ENCODE peak calls at places on chromosomes 4 and X, in seven cellular contexts. I is K562, V is WTC11, H is HCT116, Z is HepG2, G is H1, F is GM12878. J is an unnamed sample.

GRCh38 chr4:184937030-184937710 is 81.1 kb upstream of the HELT start:
- DNase-seq in I (no peak), V (no peak), H (no peak), Z (no peak), G (no peak), F (no peak), J (no peak)

GRCh38 chrX:120452131-120452530 is 17.0 kb downstream of the LAMP2 start:
- DNase-seq in I (no peak), V (peak; percentile 13), H (no peak), Z (peak; percentile 4), G (peak; percentile 43), F (no peak), J (peak; percentile 65)

GRCh38 chr4:138972956-138973819 is 42.4 kb upstream of the NOCT start:
- DNase-seq in I (no peak), V (no peak), H (no peak), Z (no peak), G (peak; percentile 47), F (no peak), J (no peak)

GRCh38 chrX:100673397-100673953 is 29.5 kb downstream of the SRPX2 start:
- DNase-seq in I (no peak), V (no peak), H (no peak), Z (no peak), G (no peak), F (no peak), J (no peak)

GRCh38 chr4:136687118-136687517 is 845.2 kb downstream of the PCDH18 start:
- DNase-seq in I (no peak), V (peak; percentile 14), H (no peak), Z (peak; percentile 2), G (peak; percentile 49), F (no peak), J (no peak)

GRCh38 chr4:2290974-2291704 is 29.2 kb upstream of the MXD4 start:
- DNase-seq in I (no peak), V (no peak), H (no peak), Z (no peak), G (peak; percentile 45), F (no peak), J (no peak)

GRCh38 chr4:183200453-183200852 is 101.4 kb downstream of the WWC2 start:
- DNase-seq in I (no peak), V (no peak), H (no peak), Z (no peak), G (no peak), F (no peak), J (no peak)

GRCh38 chr4:90328558-90328957 is 201.4 kb downstream of the CCSER1 start:
- DNase-seq in I (no peak), V (no peak), H (peak; percentile 44), Z (no peak), G (no peak), F (no peak), J (peak; percentile 24)

GRCh38 chrX:53256446-53257041 is 24.8 kb downstream of the IQSEC2 start:
- DNase-seq in I (peak; percentile 39), V (peak; percentile 21), H (no peak), Z (no peak), G (no peak), F (no peak), J (no peak)

GRCh38 chr4:124105212-124105611 is 607.3 kb downstream of the ANKRD50 start:
- DNase-seq in I (no peak), V (no peak), H (no peak), Z (no peak), G (no peak), F (no peak), J (no peak)

GRCh38 chr4:104490770-104491395 is 3.8 kb downstream of the CXXC4 start:
- DNase-seq in I (peak; percentile 31), V (peak; percentile 56), H (no peak), Z (peak; percentile 17), G (peak; percentile 62), F (no peak), J (peak; percentile 58)

GRCh38 chrX:153560000-153560399 is 38.9 kb downstream of the CCNQ start:
- DNase-seq in I (no peak), V (no peak), H (no peak), Z (no peak), G (no peak), F (no peak), J (no peak)

GRCh38 chr4:184368290-184368689 is 106.1 kb downstream of the IRF2 start:
- DNase-seq in I (no peak), V (no peak), H (no peak), Z (no peak), G (no peak), F (no peak), J (no peak)

GRCh38 chr4:87975466-87975865 is at the start of gene SPP1:
- DNase-seq in I (no peak), V (peak; percentile 63), H (no peak), Z (peak; percentile 66), G (no peak), F (no peak), J (peak; percentile 52)

GRCh38 chr4:2064276-2064991 is 5.3 kb downstream of the NAT8L start:
- DNase-seq in I (peak; percentile 78), V (peak; percentile 16), H (no peak), Z (no peak), G (no peak), F (no peak), J (no peak)

GRCh38 chr4:20773144-20773997 is 73.1 kb downstream of the PACRGL start:
- DNase-seq in I (peak; percentile 49), V (peak; percentile 59), H (peak; percentile 32), Z (peak; percentile 40), G (peak; percentile 72), F (no peak), J (peak; percentile 55)

GRCh38 chr4:37890501-37891220 is at the start of gene TBC1D1:
- DNase-seq in I (no peak), V (peak; percentile 40), H (no peak), Z (no peak), G (peak; percentile 73), F (no peak), J (peak; percentile 22)

GRCh38 chr4:159105761-159106243 is 2.9 kb downstream of the RAPGEF2 start:
- DNase-seq in I (no peak), V (no peak), H (no peak), Z (peak; percentile 59), G (no peak), F (peak; percentile 57), J (no peak)
- TF ChIP-seq SP1 in I (no peak), V (no peak), H (no peak), Z (no peak), G (no peak), F (no peak), J (no peak)

GRCh38 chr4:39657465-39657864 is 18.8 kb upstream of the SMIM14 start:
- DNase-seq in I (no peak), V (no peak), H (no peak), Z (no peak), G (no peak), F (peak; percentile 67), J (no peak)

GRCh38 chr4:39662683-39663082 is 24.0 kb upstream of the SMIM14 start:
- DNase-seq in I (no peak), V (no peak), H (no peak), Z (no peak), G (no peak), F (no peak), J (no peak)

GRCh38 chr4:39660757-39661156 is 22.1 kb upstream of the SMIM14 start:
- DNase-seq in I (no peak), V (no peak), H (no peak), Z (no peak), G (no peak), F (no peak), J (no peak)

GRCh38 chr4:39658756-39659155 is 20.1 kb upstream of the SMIM14 start:
- DNase-seq in I (no peak), V (no peak), H (no peak), Z (no peak), G (no peak), F (no peak), J (no peak)

DNA sequence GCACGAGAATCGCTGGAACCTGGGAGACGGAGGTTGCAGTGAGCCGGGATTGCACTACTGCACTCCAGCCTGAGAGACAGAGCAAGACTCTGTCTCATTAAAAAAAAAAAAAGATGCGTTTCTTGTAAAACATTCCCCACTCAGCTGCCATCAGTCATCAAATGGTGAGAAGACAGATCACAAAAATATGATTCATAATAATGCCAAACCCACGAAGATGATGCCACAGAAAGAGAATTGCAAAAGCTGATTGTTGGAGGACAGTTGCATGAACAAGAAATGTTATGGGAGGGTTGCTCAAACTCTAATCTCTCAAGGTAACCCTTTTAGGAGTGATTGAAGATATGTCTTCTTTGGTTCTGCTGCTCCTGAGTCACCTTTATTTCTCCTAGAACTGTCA is 21.4 kb upstream of the SMIM14 start:
- DNase-seq in I (no peak), V (no peak), H (no peak), Z (no peak), G (no peak), F (no peak), J (no peak)
- TF ChIP-seq SP1 in I (no peak), V (no peak), H (no peak), Z (no peak), G (no peak), F (no peak), J (no peak)

DNA sequence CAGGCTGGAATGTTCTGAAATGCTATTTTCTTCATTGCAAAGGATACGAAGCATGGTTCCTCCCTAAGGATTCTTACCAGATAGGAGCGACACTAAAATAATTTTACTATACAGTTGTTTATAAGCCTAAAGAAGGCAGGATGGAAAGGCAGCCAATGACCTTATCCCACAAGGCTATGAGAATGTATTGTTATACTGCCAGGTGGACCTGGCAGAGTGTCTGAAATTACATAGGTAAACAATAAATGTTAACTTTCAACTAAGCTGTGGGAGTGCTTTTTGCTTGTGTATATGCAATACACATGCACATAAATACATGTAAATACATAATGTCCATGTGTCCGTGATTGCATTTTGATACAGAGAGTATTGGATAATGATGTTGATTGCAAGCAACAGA is 850.6 kb downstream of the CENPC start:
- DNase-seq in I (no peak), V (no peak), H (no peak), Z (no peak), G (no peak), F (no peak), J (no peak)
- TF ChIP-seq SP1 in I (no peak), V (no peak), H (no peak), Z (no peak), G (no peak), F (no peak), J (no peak)

GRCh38 chrX:150223176-150224015 is 139.7 kb upstream of the MAMLD1 start:
- DNase-seq in I (no peak), V (no peak), H (no peak), Z (no peak), G (no peak), F (no peak), J (no peak)

GRCh38 chrX:150216716-150217115 is 146.4 kb upstream of the MAMLD1 start:
- DNase-seq in I (no peak), V (no peak), H (no peak), Z (no peak), G (no peak), F (no peak), J (no peak)

GRCh38 chrX:150224676-150225075 is 138.4 kb upstream of the MAMLD1 start:
- DNase-seq in I (no peak), V (no peak), H (no peak), Z (no peak), G (no peak), F (no peak), J (no peak)

GRCh38 chrX:150225266-150225665 is 137.9 kb upstream of the MAMLD1 start:
- DNase-seq in I (no peak), V (no peak), H (no peak), Z (no peak), G (no peak), F (no peak), J (no peak)

GRCh38 chrX:150219374-150220185 is 143.5 kb upstream of the MAMLD1 start:
- DNase-seq in I (no peak), V (peak; percentile 15), H (no peak), Z (no peak), G (peak; percentile 49), F (no peak), J (no peak)
- TF ChIP-seq SP1 in I (no peak), V (no peak), H (no peak), Z (no peak), G (no peak), F (no peak), J (no peak)

GRCh38 chr4:26030260-26030667 is 116.2 kb downstream of the SMIM20 start:
- DNase-seq in I (no peak), V (peak; percentile 63), H (no peak), Z (no peak), G (peak; percentile 63), F (no peak), J (no peak)
- TF ChIP-seq SP1 in I (no peak), V (no peak), H (no peak), Z (no peak), G (peak; percentile 85), F (no peak), J (no peak)